ENCODE peak calls at places on chromosome 18, in six cellular contexts. G is stimulated activated naive B cell treated with anti-CD40 and anti-IgM and Interleukin-4, amounts not matched to agents 10 μg/mL and 1 μg/mL and 100 μg/mL, for 72 hours; B is RPMI7951; P is M059J; N is anterior cingulate cortex; L is AG04450. K is an unnamed sample.

GRCh38 chr18:55337908-55338521 is 250.0 kb downstream of the TCF4 start:
- DNase-seq in P (no peak), N (peak), B (no peak), G (peak), L (no peak), K (no peak)

GRCh38 chr18:26864658-26865057 is 849 bp downstream of the AQP4 start:
- DNase-seq in B (no peak), L (no peak), G (no peak), N (no peak), P (no peak), K (no peak)

GRCh38 chr18:77101410-77102245 is 31.0 kb downstream of the MBP start:
- DNase-seq in L (peak), G (no peak), B (peak), P (peak), N (no peak), K (peak)

GRCh38 chr18:8895987-8896619 is 190.7 kb downstream of the MTCL1 start:
- DNase-seq in P (peak), L (peak), G (no peak), N (no peak), B (peak), K (peak)

GRCh38 chr18:74611791-74612190 is 14.1 kb downstream of the ZNF407 start:
- DNase-seq in G (no peak), L (no peak), N (no peak), B (peak), P (no peak), K (no peak)

GRCh38 chr18:78156466-78156865 is 823.2 kb upstream of the SALL3 start:
- DNase-seq in L (no peak), B (no peak), G (no peak), P (no peak), N (no peak), K (peak)

GRCh38 chr18:62523631-62524442 is 1.0 kb downstream of the ZCCHC2 start:
- DNase-seq in L (no peak), B (peak), N (no peak), P (peak), G (peak), K (peak)

GRCh38 chr18:8706981-8707940 is 1.9 kb downstream of the MTCL1 start:
- DNase-seq in B (peak), L (no peak), G (no peak), P (peak), N (no peak), K (peak)

GRCh38 chr18:46167971-46168370 is 63.8 kb downstream of the HAUS1 start:
- DNase-seq in P (no peak), B (no peak), N (no peak), L (no peak), G (peak), K (no peak)

GRCh38 chr18:44765451-44765850 is 84.8 kb downstream of the SETBP1 start:
- DNase-seq in P (peak), L (no peak), G (no peak), B (no peak), N (no peak), K (no peak)

GRCh38 chr18:61736168-61736567 is 156.6 kb downstream of the RNF152 start:
- DNase-seq in P (no peak), G (no peak), L (no peak), N (no peak), B (no peak), K (no peak)

GRCh38 chr18:10745232-10745631 is 219.4 kb downstream of the NAPG start:
- DNase-seq in B (no peak), G (no peak), L (no peak), N (no peak), P (no peak), K (no peak)

GRCh38 chr18:68948622-68949021 is 150.7 kb downstream of the CCDC102B start:
- DNase-seq in G (no peak), L (no peak), B (no peak), P (no peak), N (no peak), K (no peak)

GRCh38 chr18:56890632-56891031 is 239.5 kb downstream of the WDR7 start:
- DNase-seq in L (peak), N (no peak), B (peak), G (no peak), P (peak), K (peak)

GRCh38 chr18:36828157-36828629 is 609 bp downstream of the TPGS2 start:
- DNase-seq in N (no peak), P (peak), B (peak), G (peak), L (no peak), K (peak)

GRCh38 chr18:57859314-57859713 is 56.2 kb upstream of the ATP8B1 start:
- DNase-seq in L (no peak), G (no peak), P (peak), B (peak), N (no peak), K (peak)

GRCh38 chr18:79396431-79397287 is 929 bp downstream of the NFATC1 start:
- DNase-seq in G (no peak), B (no peak), N (no peak), P (peak), L (no peak), K (no peak)

GRCh38 chr18:24968233-24968775 is 383.7 kb downstream of the ZNF521 start:
- DNase-seq in L (no peak), N (no peak), B (no peak), P (no peak), G (no peak), K (no peak)

GRCh38 chr18:22683196-22683676 is 249.9 kb upstream of the RBBP8 start:
- DNase-seq in N (no peak), P (peak), G (no peak), L (peak), B (peak), K (peak)

GRCh38 chr18:24584205-24584604 is 123.8 kb downstream of the HRH4 start:
- DNase-seq in N (no peak), P (no peak), L (no peak), B (no peak), G (no peak), K (no peak)

GRCh38 chr18:12287131-12287681 is 20.8 kb upstream of the TUBB6 start:
- DNase-seq in B (no peak), N (no peak), G (no peak), P (no peak), L (no peak), K (no peak)

GRCh38 chr18:34039194-34039593 is 185.5 kb downstream of the NOL4 start:
- DNase-seq in P (no peak), B (peak), G (no peak), L (no peak), N (no peak), K (peak)

GRCh38 chr18:13014818-13015217 is 23.7 kb downstream of the CEP192 start:
- DNase-seq in P (no peak), N (no peak), G (no peak), L (no peak), B (no peak), K (no peak)

GRCh38 chr18:48835745-48836191 is 115.0 kb downstream of the SMAD7 start:
- DNase-seq in G (no peak), L (no peak), P (no peak), N (no peak), B (no peak), K (no peak)

GRCh38 chr18:32366586-32367538 is 103.8 kb downstream of the GAREM1 start:
- DNase-seq in L (no peak), P (no peak), N (no peak), G (no peak), B (no peak), K (no peak)

GRCh38 chr18:28485210-28485801 is 308.4 kb upstream of the CDH2 start:
- DNase-seq in N (no peak), B (no peak), G (no peak), P (no peak), L (no peak), K (no peak)

GRCh38 chr18:3973191-3973590 is 481.9 kb downstream of the DLGAP1 start:
- DNase-seq in L (no peak), P (no peak), B (no peak), N (no peak), G (no peak), K (no peak)

GRCh38 chr18:31609886-31610646 is 18.4 kb downstream of the TTR start:
- DNase-seq in P (no peak), N (no peak), G (no peak), L (no peak), B (no peak), K (no peak)

GRCh38 chr18:67486534-67486933 is 30.0 kb downstream of the DSEL start:
- DNase-seq in G (no peak), B (no peak), P (no peak), L (no peak), N (no peak), K (no peak)

GRCh38 chr18:13619505-13620205 is 106.7 kb downstream of the FAM210A start:
- DNase-seq in B (no peak), N (no peak), P (no peak), G (no peak), L (no peak), K (no peak)

GRCh38 chr18:11751305-11752115 is 62.4 kb downstream of the GNAL start:
- DNase-seq in B (no peak), N (no peak), G (no peak), L (no peak), P (no peak), K (no peak)

GRCh38 chr18:9854801-9855676 is 30.7 kb upstream of the TXNDC2 start:
- DNase-seq in L (no peak), B (no peak), N (no peak), G (no peak), P (no peak), K (no peak)

GRCh38 chr18:5620284-5620683 is 76.5 kb upstream of the EPB41L3 start:
- DNase-seq in N (no peak), L (no peak), P (no peak), B (no peak), G (no peak), K (no peak)

GRCh38 chr18:45399643-45400042 is 215.6 kb upstream of the SLC14A2 start:
- DNase-seq in N (no peak), G (no peak), L (no peak), P (no peak), B (no peak), K (no peak)

K was measured in HT1080.